ENCODE peak calls at places on chromosome 19, in six cellular contexts. R, E, B, Z, V and F are unnamed samples. For H3K4me1, the result is how much of the 10 kb centered on the place peaks cover.

GRCh38 chr19:30049844-30050667 is 108.0 kb downstream of the URI1 start:
- DNase-seq in R (peak), E (no peak), B (no peak), Z (no peak), V (no peak), F (no peak)

GRCh38 chr19:2775556-2776430 is 7.3 kb downstream of the SGTA start:
- DNase-seq in R (peak), E (peak), B (no peak), Z (peak), V (peak), F (peak)

GRCh38 chr19:33300016-33300981 is 2.0 kb downstream of the CEBPA start:
- DNase-seq in R (no peak), E (no peak), B (peak), Z (no peak), V (peak), F (no peak)

GRCh38 chr19:7349961-7350711 is 1.4 kb downstream of the ARHGEF18 start:
- DNase-seq in R (no peak), E (no peak), B (peak), Z (peak), V (peak), F (peak)

GRCh38 chr19:2345794-2346663 is 14.0 kb upstream of the TMPRSS9 start:
- DNase-seq in R (peak), E (peak), B (peak), Z (peak), V (peak), F (no peak)

GRCh38 chr19:2627855-2628254 is 74.6 kb downstream of the GNG7 start:
- DNase-seq in R (peak), E (no peak), B (no peak), Z (no peak), V (no peak), F (no peak)

GRCh38 chr19:17865364-17866311 is 5.9 kb downstream of the RPL18A start:
- DNase-seq in R (no peak), E (no peak), B (no peak), Z (no peak), V (peak), F (no peak)

GRCh38 chr19:49890349-49891311 is 6.1 kb downstream of the IL4I1 start:
- DNase-seq in R (no peak), E (peak), B (no peak), Z (no peak), V (peak), F (peak)

GRCh38 chr19:1232652-1233360 is 5.0 kb downstream of the CBARP start:
- DNase-seq in R (peak), E (peak), B (no peak), Z (peak), V (no peak), F (no peak)

GRCh38 chr19:30378701-30379100 is 6.5 kb downstream of the ZNF536 start:
- DNase-seq in R (no peak), E (no peak), B (no peak), Z (no peak), V (no peak), F (no peak)

GRCh38 chr19:1935484-1936208 is 5.3 kb upstream of the CSNK1G2 start:
- DNase-seq in R (peak), E (peak), B (no peak), Z (no peak), V (no peak), F (no peak)

GRCh38 chr19:49422407-49423277 is 599 bp downstream of the PTH2 start:
- DNase-seq in R (peak), E (peak), B (no peak), Z (peak), V (peak), F (no peak)

GRCh38 chr19:43754312-43754561 is 525 bp downstream of the SMG9 start:
- DNase-seq in R (no peak), E (no peak), B (no peak), Z (no peak), V (no peak), F (no peak)

GRCh38 chr19:40225440-40226305 is 816 bp downstream of the CCNP start:
- DNase-seq in R (peak), E (no peak), B (no peak), Z (no peak), V (no peak), F (no peak)

GRCh38 chr19:49056101-49056901 is 1.2 kb downstream of the CGB7 start:
- DNase-seq in R (peak), E (peak), B (peak), Z (peak), V (peak), F (peak)

GRCh38 chr19:1016647-1017114 is 4.2 kb downstream of the TMEM259 start:
- DNase-seq in R (peak), E (no peak), B (peak), Z (no peak), V (peak), F (no peak)

GRCh38 chr19:48443262-48443661 is 2.5 kb upstream of the GRWD1 start:
- DNase-seq in R (no peak), E (no peak), B (peak), Z (no peak), V (no peak), F (no peak)

GRCh38 chr19:13291913-13292312 is 141.7 kb downstream of the IER2 start:
- DNase-seq in R (no peak), E (no peak), B (peak), Z (no peak), V (no peak), F (no peak)

GRCh38 chr19:18204394-18205179 is 745 bp upstream of the RAB3A start:
- DNase-seq in R (no peak), E (no peak), B (no peak), Z (no peak), V (peak), F (no peak)

GRCh38 chr19:18656337-18657086 is 19.7 kb downstream of the KLHL26 start:
- DNase-seq in R (no peak), E (no peak), B (no peak), Z (no peak), V (no peak), F (no peak)

GRCh38 chr19:8208119-8208709 is 956 bp upstream of the CERS4 start:
- DNase-seq in R (no peak), E (peak), B (no peak), Z (peak), V (peak), F (no peak)

GRCh38 chr19:2610637-2611482 is 91.6 kb downstream of the GNG7 start:
- DNase-seq in R (peak), E (peak), B (peak), Z (peak), V (peak), F (peak)

GRCh38 chr19:2424686-2425621 is 2.4 kb downstream of the TIMM13 start:
- DNase-seq in R (peak), E (peak), B (no peak), Z (peak), V (no peak), F (peak)

GRCh38 chr19:42270346-42271044 is 1.4 kb downstream of the CIC start:
- DNase-seq in R (peak), E (peak), B (peak), Z (peak), V (peak), F (peak)

GRCh38 chr19:19034204-19034624 is 811 bp downstream of the ARMC6 start:
- DNase-seq in R (peak), E (peak), B (peak), Z (no peak), V (peak), F (peak)

GRCh38 chr19:16589917-16590316 is 17.7 kb upstream of the SLC35E1 start:
- DNase-seq in R (no peak), E (no peak), B (no peak), Z (no peak), V (no peak), F (no peak)

GRCh38 chr19:16588824-16589577 is 16.8 kb upstream of the SLC35E1 start:
- DNase-seq in R (no peak), E (peak), B (no peak), Z (no peak), V (no peak), F (no peak)

GRCh38 chr19:16586477-16586871 is 14.3 kb upstream of the SLC35E1 start:
- DNase-seq in R (no peak), E (no peak), B (no peak), Z (no peak), V (no peak), F (no peak)

GRCh38 chr19:16587031-16588023 is 15.1 kb upstream of the SLC35E1 start:
- DNase-seq in R (peak), E (peak), B (peak), Z (no peak), V (peak), F (no peak)

DNA sequence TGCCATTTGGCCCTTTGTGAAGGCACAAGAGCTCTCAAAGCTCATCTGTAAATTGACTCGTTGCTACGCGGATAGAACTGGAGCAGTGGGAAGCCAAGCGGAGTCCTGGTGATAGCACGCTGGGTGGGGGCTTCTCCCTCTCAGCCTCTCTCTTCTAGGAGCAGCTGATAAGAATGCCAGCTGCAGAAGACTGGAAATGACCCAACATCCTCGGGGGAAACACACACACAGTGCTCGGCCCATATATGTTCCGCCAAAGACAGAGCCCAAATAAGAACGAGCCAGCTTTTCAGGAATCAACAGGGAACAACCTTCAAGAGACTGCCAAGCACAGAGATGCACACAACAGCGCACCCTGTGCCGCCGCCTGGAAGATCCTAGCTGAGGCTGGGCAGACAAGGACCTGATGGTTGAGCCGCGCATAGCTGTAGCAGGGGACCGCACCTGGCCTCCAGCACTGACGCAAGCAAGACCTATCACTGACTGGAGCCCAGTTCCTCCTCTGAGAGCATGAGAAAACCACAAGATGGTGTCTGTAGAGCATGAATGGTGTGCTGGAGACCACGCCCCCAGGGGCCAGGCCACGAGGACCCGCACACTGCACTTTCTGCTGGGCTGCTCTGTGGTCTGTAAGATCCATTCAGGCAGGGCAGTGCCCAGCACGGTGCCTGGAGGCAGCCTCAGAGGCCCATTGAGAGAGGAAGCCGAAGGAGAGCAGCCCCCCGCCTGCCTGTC is 16.0 kb upstream of the SLC35E1 start:
- DNase-seq in R (peak), E (peak), B (no peak), Z (no peak), V (peak), F (no peak)
- H3K4me1 ChIP-seq in R (under half), E (half or more), B (under half), Z (under half), V (half or more), F (half or more)

GRCh38 chr19:54414156-54414555 is 1.1 kb upstream of the TTYH1 start:
- DNase-seq in R (no peak), E (no peak), B (no peak), Z (no peak), V (no peak), F (no peak)

GRCh38 chr19:54415901-54416621 is 797 bp downstream of the TTYH1 start:
- DNase-seq in R (no peak), E (no peak), B (no peak), Z (no peak), V (no peak), F (no peak)

GRCh38 chr19:54416695-54417491 is 1.6 kb downstream of the TTYH1 start:
- DNase-seq in R (no peak), E (no peak), B (peak), Z (peak), V (no peak), F (no peak)

GRCh38 chr19:54412877-54413276 is 2.4 kb upstream of the TTYH1 start:
- DNase-seq in R (no peak), E (no peak), B (no peak), Z (no peak), V (no peak), F (no peak)

GRCh38 chr19:54415208-54415900 is at the start of gene TTYH1:
- DNase-seq in R (no peak), E (peak), B (peak), Z (no peak), V (no peak), F (no peak)
- H3K4me3 ChIP-seq in R (no peak), E (peak), B (no peak), Z (no peak), V (no peak), F (no peak)

GRCh38 chr19:5129691-5130090 is 160.8 kb downstream of the KDM4B start:
- DNase-seq in R (no peak), E (no peak), B (no peak), Z (no peak), V (no peak), F (no peak)

GRCh38 chr19:5131866-5132561 is 163.1 kb downstream of the KDM4B start:
- DNase-seq in R (no peak), E (peak), B (no peak), Z (no peak), V (no peak), F (no peak)

GRCh38 chr19:5130371-5131030 is 161.6 kb downstream of the KDM4B start:
- DNase-seq in R (no peak), E (no peak), B (no peak), Z (no peak), V (peak), F (no peak)

GRCh38 chr19:5132698-5133651 is 164.1 kb downstream of the KDM4B start:
- DNase-seq in R (no peak), E (no peak), B (no peak), Z (no peak), V (no peak), F (no peak)

DNA sequence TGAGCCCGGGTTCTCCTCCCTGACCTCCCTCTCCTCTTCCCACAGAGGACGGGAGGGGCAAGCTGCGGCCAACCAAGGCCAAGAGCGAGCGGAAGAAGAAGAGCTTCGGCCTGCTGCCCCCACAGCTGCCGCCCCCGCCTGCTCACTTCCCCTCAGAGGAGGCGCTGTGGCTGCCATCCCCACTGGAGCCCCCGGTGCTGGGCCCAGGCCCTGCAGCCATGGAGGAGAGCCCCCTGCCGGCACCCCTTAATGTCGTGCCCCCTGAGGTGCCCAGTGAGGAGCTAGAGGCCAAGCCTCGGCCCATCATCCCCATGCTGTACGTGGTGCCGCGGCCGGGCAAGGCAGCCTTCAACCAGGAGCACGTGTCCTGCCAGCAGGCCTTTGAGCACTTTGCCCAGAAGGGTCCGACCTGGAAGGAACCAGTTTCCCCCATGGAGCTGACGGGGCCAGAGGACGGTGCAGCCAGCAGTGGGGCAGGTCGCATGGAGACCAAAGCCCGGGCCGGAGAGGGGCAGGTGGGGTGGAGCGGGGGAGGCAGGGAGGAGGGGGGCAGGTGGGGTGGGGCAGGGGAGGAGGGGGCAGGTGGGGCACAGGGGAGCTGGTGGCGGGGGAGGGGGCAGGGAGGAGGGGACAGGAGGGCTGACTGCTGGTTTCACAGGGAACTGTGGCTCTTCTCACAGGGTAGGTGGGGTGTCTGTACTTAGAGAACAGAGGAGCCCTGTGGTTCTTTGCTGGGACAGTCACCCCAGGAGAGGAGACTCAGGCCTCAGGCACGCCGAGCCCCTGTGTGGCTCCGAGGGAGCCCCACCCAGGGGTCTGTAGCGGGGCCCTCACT is 162.3 kb downstream of the KDM4B start:
- DNase-seq in R (no peak), E (peak), B (no peak), Z (no peak), V (no peak), F (no peak)
- H3K4me1 ChIP-seq in R (under half), E (half or more), B (under half), Z (under half), V (under half), F (under half)

DNA sequence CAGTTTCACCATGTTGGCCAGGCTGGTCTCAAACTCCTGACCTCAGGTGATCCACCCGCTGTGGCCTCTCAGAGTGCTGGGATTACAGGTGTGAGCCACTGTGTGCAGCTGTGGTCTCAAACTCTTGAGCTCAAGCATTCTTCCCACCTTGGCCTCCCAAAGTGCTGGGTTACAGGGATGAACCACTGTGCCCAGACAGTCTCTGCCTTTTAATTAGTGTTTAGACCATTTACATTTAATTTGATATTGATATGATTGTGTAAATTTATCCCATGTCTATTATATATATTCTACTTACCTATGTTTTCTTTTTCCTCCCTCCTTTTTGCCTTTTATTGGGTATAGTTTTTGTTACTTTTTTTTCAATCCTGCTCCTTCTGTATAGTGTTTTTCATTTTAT is 1.9 kb downstream of the NFKBIB start:
- DNase-seq in R (no peak), E (no peak), B (no peak), Z (no peak), V (no peak), F (no peak)
- H3K4me3 ChIP-seq in R (no peak), E (no peak), B (no peak), Z (no peak), V (no peak), F (no peak)

GRCh38 chr19:10892256-10892655 is 20.9 kb downstream of the CARM1 start:
- DNase-seq in R (no peak), E (no peak), B (no peak), Z (no peak), V (no peak), F (no peak)

GRCh38 chr19:10889880-10890279 is 18.5 kb downstream of the CARM1 start:
- DNase-seq in R (no peak), E (no peak), B (no peak), Z (no peak), V (no peak), F (no peak)

GRCh38 chr19:10888421-10888866 is 17.1 kb downstream of the CARM1 start:
- DNase-seq in R (no peak), E (no peak), B (no peak), Z (no peak), V (no peak), F (no peak)

GRCh38 chr19:10894911-10895213 is 23.5 kb downstream of the CARM1 start:
- DNase-seq in R (no peak), E (no peak), B (no peak), Z (no peak), V (no peak), F (no peak)

GRCh38 chr19:10891360-10892108 is 20.2 kb downstream of the CARM1 start:
- DNase-seq in R (peak), E (no peak), B (peak), Z (no peak), V (peak), F (no peak)
- H3K4me1 ChIP-seq in R (under half), E (under half), B (under half), Z (under half), V (under half), F (under half)

DNA sequence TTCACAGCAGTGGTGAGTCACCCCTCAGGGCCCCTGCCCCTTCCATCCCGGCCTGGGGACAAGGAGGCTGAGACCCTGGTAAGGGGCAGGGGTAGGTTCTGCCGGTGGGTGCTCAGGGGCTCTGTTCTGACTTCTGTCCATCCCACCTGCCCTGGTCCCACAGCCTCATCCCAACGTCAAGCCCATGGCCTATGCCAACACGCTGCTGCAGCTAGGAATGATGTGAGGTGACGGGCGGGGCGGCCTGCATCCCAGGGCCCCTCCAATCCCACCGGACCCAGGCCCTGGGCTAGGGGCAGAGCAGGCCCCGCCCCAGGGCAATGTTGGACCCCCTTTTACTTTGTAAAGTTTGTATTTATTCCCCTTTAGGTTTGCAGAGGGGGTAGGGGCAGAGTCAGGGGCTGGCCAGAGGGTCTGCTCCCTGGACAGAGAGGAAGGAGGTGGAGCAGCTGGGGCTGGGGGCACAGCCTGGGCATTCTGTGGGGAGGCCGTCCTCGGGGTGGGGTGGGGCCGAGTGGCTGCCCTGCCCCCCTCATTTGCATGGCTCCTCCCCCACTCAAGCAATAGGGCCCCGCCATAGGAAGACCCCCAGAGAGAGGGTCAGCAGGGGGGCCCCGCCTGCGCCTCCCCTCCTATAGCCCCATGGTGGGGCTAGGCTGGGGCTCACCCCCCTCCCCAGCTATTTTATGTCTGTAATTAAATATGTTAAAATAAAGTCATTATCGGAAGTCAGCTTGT is 23.1 kb downstream of the CCDC8 start:
- DNase-seq in R (no peak), E (no peak), B (peak), Z (peak), V (peak), F (peak)
- H3K4me3 ChIP-seq in R (no peak), E (no peak), B (no peak), Z (no peak), V (no peak), F (no peak)